ENCODE peak calls at places on chromosomes 13 and 19, in eight cellular contexts. One of them, this sample, is unnamed.

GRCh38 chr19:34502582-34503545 is 21.3 kb downstream of the WTIP start:
- DNase-seq in PC-3: no peak
- DNase-seq in neural progenitor cell: no peak
- DNase-seq in psoas muscle: no peak
- DNase-seq in sigmoid colon: peak; percentile 37
- DNase-seq in lung: no peak
- DNase-seq in adrenal gland: no peak
- DNase-seq in left ventricle myocardium inferior: peak; percentile 9
- DNase-seq in this sample: no peak

GRCh38 chr13:110228936-110229904 is 77.7 kb downstream of the COL4A1 start:
- DNase-seq in PC-3: no peak
- DNase-seq in neural progenitor cell: no peak
- DNase-seq in psoas muscle: no peak
- DNase-seq in sigmoid colon: no peak
- DNase-seq in lung: no peak
- DNase-seq in adrenal gland: no peak
- DNase-seq in left ventricle myocardium inferior: no peak
- DNase-seq in this sample: no peak

GRCh38 chr13:30796132-30796832 is 60.9 kb downstream of the ALOX5AP start:
- DNase-seq in PC-3: peak; percentile 83
- DNase-seq in neural progenitor cell: no peak
- DNase-seq in psoas muscle: no peak
- DNase-seq in sigmoid colon: peak; percentile 62
- DNase-seq in lung: no peak
- DNase-seq in adrenal gland: peak; percentile 48
- DNase-seq in left ventricle myocardium inferior: no peak
- DNase-seq in this sample: peak; percentile 36

GRCh38 chr13:21966014-21966413 is 295.1 kb downstream of the FGF9 start:
- DNase-seq in PC-3: no peak
- DNase-seq in neural progenitor cell: no peak
- DNase-seq in psoas muscle: no peak
- DNase-seq in sigmoid colon: no peak
- DNase-seq in lung: no peak
- DNase-seq in adrenal gland: no peak
- DNase-seq in left ventricle myocardium inferior: no peak
- DNase-seq in this sample: no peak

GRCh38 chr13:25037057-25037813 is 58.7 kb upstream of the PABPC3 start:
- DNase-seq in PC-3: peak; percentile 68
- DNase-seq in neural progenitor cell: peak; percentile 82
- DNase-seq in psoas muscle: no peak
- DNase-seq in sigmoid colon: no peak
- DNase-seq in lung: peak; percentile 46
- DNase-seq in adrenal gland: peak; percentile 65
- DNase-seq in left ventricle myocardium inferior: no peak
- DNase-seq in this sample: peak; percentile 27

GRCh38 chr19:21483589-21484170 is 21.7 kb upstream of the ZNF429 start:
- DNase-seq in PC-3: no peak
- DNase-seq in neural progenitor cell: peak; percentile 45
- DNase-seq in psoas muscle: peak; percentile 43
- DNase-seq in sigmoid colon: peak; percentile 76
- DNase-seq in lung: peak; percentile 42
- DNase-seq in adrenal gland: peak; percentile 61
- DNase-seq in left ventricle myocardium inferior: peak; percentile 67
- DNase-seq in this sample: peak; percentile 33

GRCh38 chr19:42555801-42556200 is 27.5 kb upstream of the CEACAM1 start:
- DNase-seq in PC-3: no peak
- DNase-seq in neural progenitor cell: no peak
- DNase-seq in psoas muscle: no peak
- DNase-seq in sigmoid colon: no peak
- DNase-seq in lung: no peak
- DNase-seq in adrenal gland: no peak
- DNase-seq in left ventricle myocardium inferior: no peak
- DNase-seq in this sample: no peak

GRCh38 chr13:95676100-95676774 is 702 bp upstream of the DNAJC3 start:
- DNase-seq in PC-3: peak; percentile 37
- DNase-seq in neural progenitor cell: no peak
- DNase-seq in psoas muscle: no peak
- DNase-seq in sigmoid colon: no peak
- DNase-seq in lung: no peak
- DNase-seq in adrenal gland: peak; percentile 45
- DNase-seq in left ventricle myocardium inferior: no peak
- DNase-seq in this sample: peak; percentile 28

GRCh38 chr13:25827986-25828385 is 223.8 kb downstream of the SHISA2 start:
- DNase-seq in PC-3: no peak
- DNase-seq in neural progenitor cell: no peak
- DNase-seq in psoas muscle: no peak
- DNase-seq in sigmoid colon: no peak
- DNase-seq in lung: no peak
- DNase-seq in adrenal gland: no peak
- DNase-seq in left ventricle myocardium inferior: no peak
- DNase-seq in this sample: no peak

GRCh38 chr13:84917252-84917878 is 881.9 kb downstream of the SLITRK6 start:
- DNase-seq in PC-3: peak; percentile 60
- DNase-seq in neural progenitor cell: no peak
- DNase-seq in psoas muscle: no peak
- DNase-seq in sigmoid colon: no peak
- DNase-seq in lung: no peak
- DNase-seq in adrenal gland: no peak
- DNase-seq in left ventricle myocardium inferior: no peak
- DNase-seq in this sample: no peak

GRCh38 chr19:10295305-10295846 is 5.6 kb downstream of the ICAM5 start:
- DNase-seq in PC-3: no peak
- DNase-seq in neural progenitor cell: peak; percentile 46
- DNase-seq in psoas muscle: no peak
- DNase-seq in sigmoid colon: no peak
- DNase-seq in lung: peak; percentile 57
- DNase-seq in adrenal gland: no peak
- DNase-seq in left ventricle myocardium inferior: no peak
- DNase-seq in this sample: peak; percentile 71

GRCh38 chr13:80716610-80717081 is 375.7 kb upstream of the SPRY2 start:
- DNase-seq in PC-3: no peak
- DNase-seq in neural progenitor cell: no peak
- DNase-seq in psoas muscle: no peak
- DNase-seq in sigmoid colon: peak; percentile 64
- DNase-seq in lung: peak; percentile 39
- DNase-seq in adrenal gland: peak; percentile 20
- DNase-seq in left ventricle myocardium inferior: no peak
- DNase-seq in this sample: no peak

GRCh38 chr13:109610517-109610916 is 175.9 kb downstream of the IRS2 start:
- DNase-seq in PC-3: peak; percentile 25
- DNase-seq in neural progenitor cell: peak; percentile 50
- DNase-seq in psoas muscle: no peak
- DNase-seq in sigmoid colon: peak; percentile 69
- DNase-seq in lung: peak; percentile 32
- DNase-seq in adrenal gland: peak; percentile 34
- DNase-seq in left ventricle myocardium inferior: peak; percentile 43
- DNase-seq in this sample: peak; percentile 30

GRCh38 chr19:30095171-30095570 is 153.1 kb downstream of the URI1 start:
- DNase-seq in PC-3: no peak
- DNase-seq in neural progenitor cell: no peak
- DNase-seq in psoas muscle: no peak
- DNase-seq in sigmoid colon: no peak
- DNase-seq in lung: no peak
- DNase-seq in adrenal gland: no peak
- DNase-seq in left ventricle myocardium inferior: no peak
- DNase-seq in this sample: no peak

GRCh38 chr19:8371011-8371804 is 7.3 kb downstream of the ANGPTL4 start:
- DNase-seq in PC-3: no peak
- DNase-seq in neural progenitor cell: no peak
- DNase-seq in psoas muscle: no peak
- DNase-seq in sigmoid colon: no peak
- DNase-seq in lung: no peak
- DNase-seq in adrenal gland: no peak
- DNase-seq in left ventricle myocardium inferior: no peak
- DNase-seq in this sample: no peak

GRCh38 chr19:29040291-29040690 is 172.7 kb downstream of the UQCRFS1 start:
- DNase-seq in PC-3: no peak
- DNase-seq in neural progenitor cell: no peak
- DNase-seq in psoas muscle: peak; percentile 35
- DNase-seq in sigmoid colon: no peak
- DNase-seq in lung: no peak
- DNase-seq in adrenal gland: no peak
- DNase-seq in left ventricle myocardium inferior: no peak
- DNase-seq in this sample: no peak

GRCh38 chr13:113358653-113359052 is 5.3 kb downstream of the GRTP1 start:
- DNase-seq in PC-3: no peak
- DNase-seq in neural progenitor cell: no peak
- DNase-seq in psoas muscle: no peak
- DNase-seq in sigmoid colon: no peak
- DNase-seq in lung: no peak
- DNase-seq in adrenal gland: no peak
- DNase-seq in left ventricle myocardium inferior: no peak
- DNase-seq in this sample: no peak

GRCh38 chr19:56927791-56928207 is 87.3 kb upstream of the PEG3 start:
- DNase-seq in PC-3: peak; percentile 51
- DNase-seq in neural progenitor cell: no peak
- DNase-seq in psoas muscle: no peak
- DNase-seq in sigmoid colon: no peak
- DNase-seq in lung: no peak
- DNase-seq in adrenal gland: no peak
- DNase-seq in left ventricle myocardium inferior: no peak
- DNase-seq in this sample: no peak

GRCh38 chr19:32350492-32350891 is 5.1 kb downstream of the ZNF507 start:
- DNase-seq in PC-3: peak; percentile 6
- DNase-seq in neural progenitor cell: no peak
- DNase-seq in psoas muscle: no peak
- DNase-seq in sigmoid colon: no peak
- DNase-seq in lung: no peak
- DNase-seq in adrenal gland: no peak
- DNase-seq in left ventricle myocardium inferior: no peak
- DNase-seq in this sample: no peak
- H3K36me3 ChIP-seq in PC-3: peaks cover 16% of the 10 kb centered on the region
- H3K36me3 ChIP-seq in neural progenitor cell: peaks cover 12% of the 10 kb centered on the region
- H3K36me3 ChIP-seq in psoas muscle: peaks cover 5% of the 10 kb centered on the region
- H3K36me3 ChIP-seq in sigmoid colon: peaks cover 25% of the 10 kb centered on the region
- H3K36me3 ChIP-seq in lung: peaks cover 24% of the 10 kb centered on the region
- H3K36me3 ChIP-seq in adrenal gland: no peaks in the 10 kb centered on the region
- H3K36me3 ChIP-seq in left ventricle myocardium inferior: peaks cover 58% of the 10 kb centered on the region
- H3K36me3 ChIP-seq in this sample: peaks cover 44% of the 10 kb centered on the region

DNA sequence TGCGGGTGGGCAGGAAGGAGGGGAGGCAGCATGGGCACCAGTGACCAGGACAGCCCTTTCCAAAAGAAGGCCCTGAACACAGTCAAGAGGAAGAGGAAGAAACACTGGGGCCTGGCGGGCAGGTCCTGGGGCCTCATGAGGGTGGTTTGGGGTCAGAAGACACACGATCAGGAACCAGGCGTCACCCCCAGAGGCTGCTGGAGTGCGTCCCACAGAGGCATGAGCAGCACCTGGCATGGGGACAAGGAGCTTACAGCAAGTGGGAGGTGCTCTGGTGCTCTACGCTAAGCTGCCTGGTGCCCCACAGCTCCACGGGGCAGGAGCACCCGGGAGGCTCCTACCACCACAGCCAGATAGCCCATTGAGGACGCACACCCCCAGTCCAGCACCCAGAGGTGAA is 20.0 kb downstream of the ELL start:
- DNase-seq in PC-3: no peak
- DNase-seq in neural progenitor cell: no peak
- DNase-seq in psoas muscle: peak; percentile 64
- DNase-seq in sigmoid colon: peak; percentile 89
- DNase-seq in lung: no peak
- DNase-seq in adrenal gland: no peak
- DNase-seq in left ventricle myocardium inferior: peak; percentile 67
- DNase-seq in this sample: no peak
- H3K4me1 ChIP-seq in PC-3: peaks cover 20% of the 10 kb centered on the region
- H3K4me1 ChIP-seq in neural progenitor cell: no peaks in the 10 kb centered on the region
- H3K4me1 ChIP-seq in psoas muscle: peaks cover 100% of the 10 kb centered on the region
- H3K4me1 ChIP-seq in sigmoid colon: peaks cover 89% of the 10 kb centered on the region
- H3K4me1 ChIP-seq in lung: peaks cover 29% of the 10 kb centered on the region
- H3K4me1 ChIP-seq in adrenal gland: peaks cover 20% of the 10 kb centered on the region
- H3K4me1 ChIP-seq in left ventricle myocardium inferior: peaks cover 99% of the 10 kb centered on the region
- H3K4me1 ChIP-seq in this sample: peaks cover 100% of the 10 kb centered on the region

DNA sequence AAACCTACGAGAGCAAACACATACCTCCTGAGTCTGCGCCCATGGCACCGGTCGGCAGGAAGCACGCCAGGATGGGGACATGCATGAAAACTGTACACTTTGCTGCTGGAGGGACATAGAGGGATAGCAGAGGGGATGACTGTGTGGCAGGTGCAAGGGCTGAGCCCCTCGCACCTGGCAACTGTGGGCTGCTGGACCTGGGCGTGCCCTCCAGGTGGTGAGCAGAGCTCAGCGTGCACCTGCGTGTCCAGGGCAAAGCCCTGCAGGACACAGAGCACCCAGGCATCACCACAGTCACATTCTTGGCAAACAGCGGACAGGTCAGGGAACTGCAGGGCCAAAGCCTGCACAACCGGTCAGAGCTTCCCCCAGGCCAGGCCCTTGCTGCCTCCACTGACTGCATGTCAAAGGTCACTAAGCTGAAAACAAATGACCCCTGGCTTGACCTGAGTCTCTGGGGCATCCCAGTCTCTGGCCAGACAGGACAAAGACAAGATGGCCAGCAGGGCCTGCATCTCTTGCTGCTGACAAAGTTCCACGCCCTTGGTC is 9.0 kb upstream of the ISYNA1 start:
- DNase-seq in PC-3: no peak
- DNase-seq in neural progenitor cell: no peak
- DNase-seq in psoas muscle: no peak
- DNase-seq in sigmoid colon: no peak
- DNase-seq in lung: no peak
- DNase-seq in adrenal gland: no peak
- DNase-seq in left ventricle myocardium inferior: no peak
- DNase-seq in this sample: no peak
- H3K36me3 ChIP-seq in PC-3: peaks cover 25% of the 10 kb centered on the region
- H3K36me3 ChIP-seq in neural progenitor cell: no peaks in the 10 kb centered on the region
- H3K36me3 ChIP-seq in psoas muscle: peaks cover 11% of the 10 kb centered on the region
- H3K36me3 ChIP-seq in sigmoid colon: peaks cover 61% of the 10 kb centered on the region
- H3K36me3 ChIP-seq in lung: peaks cover 12% of the 10 kb centered on the region
- H3K36me3 ChIP-seq in adrenal gland: no peaks in the 10 kb centered on the region
- H3K36me3 ChIP-seq in left ventricle myocardium inferior: peaks cover 84% of the 10 kb centered on the region
- H3K36me3 ChIP-seq in this sample: peaks cover 58% of the 10 kb centered on the region

GRCh38 chr13:46665630-46666482 is 112.9 kb downstream of the LRCH1 start:
- DNase-seq in PC-3: peak; percentile 54
- DNase-seq in neural progenitor cell: no peak
- DNase-seq in psoas muscle: no peak
- DNase-seq in sigmoid colon: no peak
- DNase-seq in lung: no peak
- DNase-seq in adrenal gland: no peak
- DNase-seq in left ventricle myocardium inferior: no peak
- DNase-seq in this sample: no peak
- H3K4me1 ChIP-seq in PC-3: peaks cover 26% of the 10 kb centered on the region
- H3K4me1 ChIP-seq in neural progenitor cell: peaks cover 37% of the 10 kb centered on the region
- H3K4me1 ChIP-seq in psoas muscle: peaks cover 24% of the 10 kb centered on the region
- H3K4me1 ChIP-seq in sigmoid colon: peaks cover 71% of the 10 kb centered on the region
- H3K4me1 ChIP-seq in lung: peaks cover 31% of the 10 kb centered on the region
- H3K4me1 ChIP-seq in adrenal gland: peaks cover 5% of the 10 kb centered on the region
- H3K4me1 ChIP-seq in left ventricle myocardium inferior: peaks cover 85% of the 10 kb centered on the region
- H3K4me1 ChIP-seq in this sample: peaks cover 47% of the 10 kb centered on the region

GRCh38 chr13:50014404-50014803 is 840 bp upstream of the KCNRG start:
- DNase-seq in PC-3: no peak
- DNase-seq in neural progenitor cell: no peak
- DNase-seq in psoas muscle: no peak
- DNase-seq in sigmoid colon: no peak
- DNase-seq in lung: no peak
- DNase-seq in adrenal gland: no peak
- DNase-seq in left ventricle myocardium inferior: no peak
- DNase-seq in this sample: no peak
- H3K36me3 ChIP-seq in PC-3: peaks cover 15% of the 10 kb centered on the region
- H3K36me3 ChIP-seq in neural progenitor cell: peaks cover 27% of the 10 kb centered on the region
- H3K36me3 ChIP-seq in psoas muscle: peaks cover 7% of the 10 kb centered on the region
- H3K36me3 ChIP-seq in sigmoid colon: peaks cover 20% of the 10 kb centered on the region
- H3K36me3 ChIP-seq in lung: peaks cover 21% of the 10 kb centered on the region
- H3K36me3 ChIP-seq in adrenal gland: no peaks in the 10 kb centered on the region
- H3K36me3 ChIP-seq in left ventricle myocardium inferior: peaks cover 25% of the 10 kb centered on the region
- H3K36me3 ChIP-seq in this sample: peaks cover 8% of the 10 kb centered on the region

This sample was measured in CD4-positive, alpha-beta memory T cell.